ENCODE peak calls at places on chromosomes 16 and 17, in four cellular contexts. X, N, C and A are unnamed samples.

GRCh38 chr16:54526916-54527315 is 240.3 kb upstream of the IRX3 start:
- DNase-seq in C (no peak), X (no peak), N (no peak), A (no peak)

GRCh38 chr17:72376486-72377345 is 255.9 kb downstream of the SOX9 start:
- DNase-seq in N (peak; percentile 48), C (no peak), X (no peak), A (no peak)

GRCh38 chr17:72351884-72352346 is 231.1 kb downstream of the SOX9 start:
- DNase-seq in X (no peak), C (no peak), N (no peak), A (peak; percentile 82)

GRCh38 chr16:82657239-82657638 is 30.5 kb downstream of the CDH13 start:
- DNase-seq in N (peak; percentile 79), X (peak; percentile 14), C (no peak), A (no peak)

GRCh38 chr16:57548424-57548823 is 6.0 kb downstream of the ADGRG5 start:
- DNase-seq in N (no peak), C (no peak), X (no peak), A (no peak)

GRCh38 chr16:4767872-4768548 is 1.0 kb upstream of the ZNF500 start:
- DNase-seq in C (peak; percentile 72), N (peak; percentile 13), X (no peak), A (no peak)

GRCh38 chr17:55335625-55336024 is 70.9 kb downstream of the HLF start:
- DNase-seq in N (no peak), C (no peak), X (no peak), A (no peak)

GRCh38 chr17:54111576-54111975 is 288.8 kb downstream of the KIF2B start:
- DNase-seq in X (no peak), N (no peak), C (no peak), A (no peak)

GRCh38 chr16:80718480-80719220 is 85.7 kb downstream of the CDYL2 start:
- DNase-seq in C (no peak), N (peak; percentile 22), X (peak; percentile 93), A (peak; percentile 50)

GRCh38 chr16:85316321-85316919 is 204.1 kb upstream of the CIBAR2 start:
- DNase-seq in C (no peak), X (peak; percentile 60), N (peak; percentile 51), A (peak; percentile 93)

GRCh38 chr16:1914759-1915387 is 3.3 kb downstream of the HS3ST6 start:
- DNase-seq in N (no peak), C (no peak), X (no peak), A (no peak)

GRCh38 chr17:79987890-79988162 is 47.8 kb downstream of the TBC1D16 start:
- DNase-seq in X (no peak), N (no peak), C (no peak), A (no peak)

GRCh38 chr17:74268554-74268953 is 5.5 kb upstream of the DNAI2 start:
- DNase-seq in C (no peak), N (no peak), X (no peak), A (no peak)

GRCh38 chr17:6554871-6555330 is 1.5 kb downstream of the PITPNM3 start:
- DNase-seq in N (no peak), X (peak; percentile 20), C (no peak), A (no peak)

GRCh38 chr17:80678621-80679020 is 134.0 kb downstream of the RPTOR start:
- DNase-seq in X (peak; percentile 86), C (no peak), N (peak; percentile 91), A (peak; percentile 78)

GRCh38 chr16:53988136-53988535 is 284.2 kb downstream of the FTO start:
- DNase-seq in N (no peak), X (no peak), C (no peak), A (no peak)

GRCh38 chr16:67847064-67847861 is at the start of gene CENPT:
- DNase-seq in X (peak; percentile 64), C (peak; percentile 81), N (peak; percentile 64), A (peak; percentile 75)

GRCh38 chr16:31074814-31075183 is 577 bp downstream of the ZNF646 start:
- DNase-seq in C (no peak), N (peak; percentile 12), X (no peak), A (no peak)

GRCh38 chr17:4073983-4074830 is 68.6 kb downstream of the ZZEF1 start:
- DNase-seq in X (no peak), C (no peak), N (no peak), A (no peak)

GRCh38 chr17:7258731-7259554 is 3.3 kb downstream of the CLDN7 start:
- DNase-seq in C (no peak), X (peak; percentile 38), N (peak; percentile 27), A (no peak)

GRCh38 chr17:67366193-67367157 is at the start of gene PSMD12:
- DNase-seq in N (peak; percentile 88), X (peak; percentile 95), C (peak; percentile 96), A (peak; percentile 99)

GRCh38 chr17:65830356-65830755 is 268.9 kb upstream of the AXIN2 start:
- DNase-seq in C (no peak), N (no peak), X (no peak), A (no peak)

GRCh38 chr16:46954562-46954961 is 18.9 kb downstream of the DNAJA2 start:
- DNase-seq in N (no peak), C (no peak), X (no peak), A (no peak)

GRCh38 chr16:48347980-48348379 is 37.2 kb downstream of the SIAH1 start:
- DNase-seq in X (no peak), C (no peak), N (no peak), A (no peak)

GRCh38 chr17:39045948-39046679 is 78.9 kb upstream of the FBXO47 start:
- DNase-seq in X (no peak), N (no peak), C (no peak), A (peak; percentile 96)

GRCh38 chr17:78120971-78121800 is 7.4 kb downstream of the TMC6 start:
- DNase-seq in X (no peak), N (no peak), C (no peak), A (no peak)

GRCh38 chr17:38565853-38566665 is 39.7 kb downstream of the SRCIN1 start:
- DNase-seq in C (no peak), X (no peak), N (no peak), A (no peak)

GRCh38 chr16:10938321-10938720 is 3.9 kb downstream of the DEXI start:
- DNase-seq in N (no peak), X (no peak), C (no peak), A (no peak)

GRCh38 chr16:87966685-87967185 is 15.5 kb downstream of the BANP start:
- DNase-seq in C (peak; percentile 73), X (no peak), N (no peak), A (peak; percentile 50)

GRCh38 chr17:31392856-31393748 is 1.6 kb downstream of the RAB11FIP4 start:
- DNase-seq in N (no peak), C (no peak), X (no peak), A (peak; percentile 54)

GRCh38 chr16:81077077-81077940 is at the start of gene C16orf46:
- DNase-seq in C (peak; percentile 99), X (peak; percentile 90), N (peak; percentile 95), A (peak; percentile 99)

GRCh38 chr16:30084816-30085159 is 6.9 kb downstream of the TBX6 start:
- DNase-seq in C (peak; percentile 79), N (no peak), X (no peak), A (no peak)

GRCh38 chr16:4859190-4859899 is 12.1 kb downstream of the UBN1 start:
- DNase-seq in X (peak; percentile 64), C (no peak), N (no peak), A (no peak)

GRCh38 chr16:57537194-57537505 is 779 bp upstream of the CCDC102A start:
- DNase-seq in X (no peak), C (no peak), N (no peak), A (no peak)

GRCh38 chr17:35342207-35342744 is 31.1 kb downstream of the SLFN11 start:
- DNase-seq in N (no peak), C (no peak), X (no peak), A (no peak)

GRCh38 chr17:35345445-35345925 is 27.9 kb downstream of the SLFN11 start:
- DNase-seq in C (no peak), N (no peak), X (no peak), A (peak; percentile 72)

GRCh38 chr17:35344262-35344661 is 29.2 kb downstream of the SLFN11 start:
- DNase-seq in N (no peak), C (no peak), X (no peak), A (no peak)

GRCh38 chr17:35338230-35338629 is 35.2 kb downstream of the SLFN11 start:
- DNase-seq in N (no peak), X (no peak), C (no peak), A (no peak)

GRCh38 chr17:35341465-35341992 is 31.9 kb downstream of the SLFN11 start:
- DNase-seq in C (no peak), N (no peak), X (no peak), A (no peak)
- H3K27ac ChIP-seq in C (no peak overlapping the region), N (no peak overlapping the region), X (no peak overlapping the region), A (no peak overlapping the region)

GRCh38 chr17:40090234-40091111 is 9.9 kb downstream of the NR1D1 start:
- DNase-seq in N (no peak), X (no peak), C (peak; percentile 91), A (no peak)
- H3K27ac ChIP-seq in N (no peak overlapping the region), X (no peak overlapping the region), C (peak overlapping the region; percentile 99), A (no peak overlapping the region)

DNA sequence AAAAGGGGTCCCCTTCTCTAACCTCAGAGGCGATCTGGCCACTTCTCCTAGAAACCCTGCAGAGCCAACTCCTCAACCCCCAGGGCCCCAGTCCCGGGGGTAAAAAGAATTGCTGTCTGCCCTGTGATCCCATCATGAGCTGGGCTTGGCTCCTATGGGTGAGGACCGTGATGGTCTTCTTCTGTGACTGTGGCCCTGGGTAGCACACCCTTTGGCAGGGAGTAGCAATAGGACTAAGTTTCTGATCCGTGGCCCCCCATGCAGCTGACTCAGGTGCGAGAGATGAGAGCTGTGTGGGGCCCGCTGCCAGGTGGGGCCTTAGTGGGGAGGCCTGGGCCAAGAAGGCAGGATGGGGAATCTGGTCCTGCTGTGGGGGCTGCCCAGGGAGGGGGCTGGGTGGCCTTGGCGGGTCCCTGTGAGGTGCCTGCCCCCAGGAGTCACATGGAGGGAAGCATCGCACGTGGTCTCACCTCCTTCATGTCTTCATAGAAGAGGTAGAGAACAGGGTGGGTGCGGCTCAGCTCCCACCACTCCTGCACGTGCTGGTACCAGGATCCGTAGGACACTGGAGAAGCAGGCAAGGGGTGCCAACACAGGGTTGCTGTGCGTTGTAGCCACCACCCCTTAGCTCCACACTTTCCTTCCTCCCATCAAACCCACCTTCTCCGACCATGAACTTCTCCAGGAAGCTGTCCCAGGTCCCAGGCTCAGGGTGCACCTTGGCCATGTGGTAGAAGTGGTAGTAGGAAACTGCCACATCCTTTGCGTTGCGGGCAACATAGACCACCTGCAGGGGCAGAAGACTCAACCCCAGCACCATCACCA is 3.3 kb downstream of the SULT1A1 start:
- DNase-seq in X (no peak), N (no peak), C (peak; percentile 65), A (peak; percentile 27)
- H3K27ac ChIP-seq in X (no peak overlapping the region), N (no peak overlapping the region), C (no peak overlapping the region), A (no peak overlapping the region)

GRCh38 chr16:27024010-27024409 is 42.7 kb upstream of the C16orf82 start:
- DNase-seq in N (no peak), C (no peak), X (no peak), A (no peak)
- H3K27ac ChIP-seq in N (no peak overlapping the region), C (no peak overlapping the region), X (no peak overlapping the region), A (no peak overlapping the region)

DNA sequence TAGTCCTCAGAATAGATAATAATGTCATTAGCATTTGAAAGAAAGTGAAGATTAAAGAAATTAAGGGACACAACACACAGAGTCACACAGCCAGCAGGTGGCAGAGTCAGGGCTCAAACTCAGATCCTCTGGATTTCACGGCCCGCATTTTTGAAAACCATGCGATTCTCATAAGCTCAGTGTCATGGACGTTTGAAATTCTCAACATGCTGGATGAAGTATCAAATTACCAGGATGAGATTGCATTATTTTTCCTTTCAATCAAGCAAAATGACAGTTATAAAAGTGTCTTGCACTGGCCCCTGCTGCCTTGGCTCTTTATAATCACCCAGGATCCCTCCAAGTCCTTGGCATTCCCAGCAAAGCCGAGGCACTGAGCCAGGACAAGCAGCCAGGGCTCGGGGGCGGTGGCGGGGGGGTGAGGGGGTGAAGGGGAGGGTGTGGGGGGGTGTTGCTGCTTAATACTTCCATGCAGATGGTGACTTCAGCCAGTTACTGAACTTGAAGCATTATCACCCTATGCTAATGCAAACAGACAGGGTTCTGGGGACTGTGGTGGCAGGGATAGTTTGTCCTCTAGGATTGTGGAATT is 6.6 kb upstream of the BMERB1 start:
- DNase-seq in C (peak; percentile 83), N (peak; percentile 84), X (peak; percentile 68), A (peak; percentile 61)
- H3K27ac ChIP-seq in C (peak overlapping the region; percentile 46), N (no peak overlapping the region), X (peak overlapping the region; percentile 48), A (no peak overlapping the region)